ENCODE peak calls at places on chromosomes 1 and 21, in five cellular contexts. H is HFFc6, Q is neural crest cell, O is HepG2, N is A549. B is an unnamed sample.

GRCh38 chr1:183023146-183023600 is at the start of gene LAMC1:
- DNase-seq in H (peak), Q (peak), O (peak), N (peak), B (peak)

GRCh38 chr21:36396314-36396713 is 11.1 kb downstream of the CHAF1B start:
- DNase-seq in H (no peak), Q (no peak), O (no peak), N (no peak), B (no peak)

GRCh38 chr1:190578531-190578930 is 100.9 kb upstream of the BRINP3 start:
- DNase-seq in H (no peak), Q (no peak), O (no peak), N (no peak), B (no peak)

GRCh38 chr1:31099283-31100063 is 34.0 kb upstream of the PUM1 start:
- DNase-seq in H (no peak), Q (no peak), O (peak), N (peak), B (no peak)

GRCh38 chr1:48644190-48644930 is 132.3 kb downstream of the BEND5 start:
- DNase-seq in H (no peak), Q (no peak), O (no peak), N (no peak), B (no peak)

GRCh38 chr1:3068400-3069361 is at the start of gene PRDM16:
- DNase-seq in H (peak), Q (no peak), O (no peak), N (peak), B (peak)

GRCh38 chr1:20164694-20165202 is 21.1 kb upstream of the UBXN10 start:
- DNase-seq in H (no peak), Q (no peak), O (no peak), N (no peak), B (no peak)

GRCh38 chr1:154657547-154657946 is 49.6 kb upstream of the ADAR start:
- DNase-seq in H (no peak), Q (no peak), O (no peak), N (no peak), B (no peak)

GRCh38 chr1:199298825-199299224 is 660.0 kb downstream of the PTPRC start:
- DNase-seq in H (no peak), Q (no peak), O (no peak), N (no peak), B (no peak)

GRCh38 chr1:15469836-15470495 is 5.9 kb upstream of the CELA2B start:
- DNase-seq in H (no peak), Q (no peak), O (no peak), N (no peak), B (no peak)

GRCh38 chr1:192592981-192593683 is 17.6 kb downstream of the RGS1 start:
- DNase-seq in H (no peak), Q (no peak), O (no peak), N (no peak), B (no peak)

GRCh38 chr1:166814611-166815010 is 24.7 kb upstream of the POGK start:
- DNase-seq in H (peak), Q (no peak), O (no peak), N (no peak), B (no peak)

GRCh38 chr1:204725821-204726448 is 40.4 kb upstream of the LRRN2 start:
- DNase-seq in H (no peak), Q (no peak), O (peak), N (peak), B (no peak)

GRCh38 chr1:239811211-239811902 is 280.3 kb upstream of the FMN2 start:
- DNase-seq in H (no peak), Q (peak), O (no peak), N (no peak), B (no peak)

GRCh38 chr1:110053557-110054428 is 16.7 kb downstream of the ALX3 start:
- DNase-seq in H (no peak), Q (peak), O (peak), N (peak), B (peak)

GRCh38 chr1:111730706-111731105 is 8.5 kb downstream of the INKA2 start:
- DNase-seq in H (no peak), Q (no peak), O (no peak), N (no peak), B (no peak)

GRCh38 chr21:43303240-43304178 is 123.4 kb downstream of the SIK1 start:
- DNase-seq in H (no peak), Q (no peak), O (no peak), N (no peak), B (no peak)

GRCh38 chr21:21165063-21165645 is 166.9 kb downstream of the NCAM2 start:
- DNase-seq in H (peak), Q (no peak), O (no peak), N (no peak), B (no peak)

GRCh38 chr1:181150842-181151241 is 62.3 kb downstream of the IER5 start:
- DNase-seq in H (no peak), Q (no peak), O (no peak), N (no peak), B (no peak)

GRCh38 chr1:10908266-10908665 is 104.2 kb upstream of the TARDBP start:
- DNase-seq in H (no peak), Q (no peak), O (no peak), N (no peak), B (no peak)

GRCh38 chr1:71068325-71069240 is 12.3 kb downstream of the ZRANB2 start:
- DNase-seq in H (no peak), Q (no peak), O (no peak), N (no peak), B (no peak)

GRCh38 chr1:177591155-177591554 is 378.7 kb downstream of the SEC16B start:
- DNase-seq in H (no peak), Q (no peak), O (no peak), N (no peak), B (no peak)

GRCh38 chr1:13513885-13514546 is at the start of gene LRRC38:
- DNase-seq in H (no peak), Q (peak), O (no peak), N (no peak), B (no peak)

GRCh38 chr1:105909811-105910210 is 1146.7 kb upstream of the PRMT6 start:
- DNase-seq in H (no peak), Q (no peak), O (no peak), N (no peak), B (no peak)

GRCh38 chr21:44869860-44870747 is 3.4 kb downstream of the PTTG1IP start:
- DNase-seq in H (peak), Q (no peak), O (peak), N (peak), B (no peak)

GRCh38 chr1:6927626-6928025 is 142.4 kb downstream of the CAMTA1 start:
- DNase-seq in H (no peak), Q (no peak), O (no peak), N (no peak), B (no peak)

GRCh38 chr1:37267111-37267835 is 207.1 kb upstream of the ZC3H12A start:
- DNase-seq in H (no peak), Q (no peak), O (no peak), N (no peak), B (no peak)

GRCh38 chr1:150650193-150650592 is 20.8 kb upstream of the ENSA start:
- DNase-seq in H (no peak), Q (no peak), O (no peak), N (no peak), B (no peak)

GRCh38 chr1:228782662-228783414 is 47.6 kb downstream of the RHOU start:
- DNase-seq in H (no peak), Q (no peak), O (peak), N (peak), B (no peak)

GRCh38 chr1:97252925-97253324 is 531.3 kb downstream of the PTBP2 start:
- DNase-seq in H (no peak), Q (no peak), O (no peak), N (no peak), B (no peak)

GRCh38 chr1:97247196-97247595 is 525.6 kb downstream of the PTBP2 start:
- DNase-seq in H (no peak), Q (no peak), O (no peak), N (no peak), B (no peak)

GRCh38 chr1:97254731-97255463 is 533.3 kb downstream of the PTBP2 start:
- DNase-seq in H (no peak), Q (no peak), O (no peak), N (no peak), B (no peak)

DNA sequence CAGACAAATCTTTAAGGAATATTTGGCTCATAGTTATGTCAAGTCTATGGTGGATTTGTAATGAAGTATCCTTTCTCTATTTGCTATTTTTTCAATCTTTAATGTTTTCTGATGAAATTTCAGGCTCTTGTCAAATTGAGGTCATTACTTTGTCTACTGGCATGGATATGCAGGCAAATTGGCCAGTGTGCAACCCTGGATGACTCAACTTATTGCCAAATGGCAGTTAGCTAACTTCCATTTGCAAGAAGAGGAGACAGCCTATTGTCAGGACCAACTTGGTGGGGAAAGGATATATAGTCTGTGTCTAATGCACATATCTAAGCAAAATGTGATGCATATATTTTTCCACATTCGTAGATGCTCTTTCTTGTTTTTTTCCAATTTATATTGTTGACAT is 530.5 kb downstream of the PTBP2 start:
- DNase-seq in H (peak), Q (no peak), O (no peak), N (peak), B (no peak)
- TF ChIP-seq CTCF in H (no peak), Q (no peak), O (no peak), N (no peak), B (no peak)

GRCh38 chr21:40166291-40166843 is 299.1 kb downstream of the PCP4 start:
- DNase-seq in H (peak), Q (no peak), O (no peak), N (no peak), B (no peak)
- TF ChIP-seq CTCF in H (peak), Q (peak), O (no peak), N (no peak), B (no peak)

DNA sequence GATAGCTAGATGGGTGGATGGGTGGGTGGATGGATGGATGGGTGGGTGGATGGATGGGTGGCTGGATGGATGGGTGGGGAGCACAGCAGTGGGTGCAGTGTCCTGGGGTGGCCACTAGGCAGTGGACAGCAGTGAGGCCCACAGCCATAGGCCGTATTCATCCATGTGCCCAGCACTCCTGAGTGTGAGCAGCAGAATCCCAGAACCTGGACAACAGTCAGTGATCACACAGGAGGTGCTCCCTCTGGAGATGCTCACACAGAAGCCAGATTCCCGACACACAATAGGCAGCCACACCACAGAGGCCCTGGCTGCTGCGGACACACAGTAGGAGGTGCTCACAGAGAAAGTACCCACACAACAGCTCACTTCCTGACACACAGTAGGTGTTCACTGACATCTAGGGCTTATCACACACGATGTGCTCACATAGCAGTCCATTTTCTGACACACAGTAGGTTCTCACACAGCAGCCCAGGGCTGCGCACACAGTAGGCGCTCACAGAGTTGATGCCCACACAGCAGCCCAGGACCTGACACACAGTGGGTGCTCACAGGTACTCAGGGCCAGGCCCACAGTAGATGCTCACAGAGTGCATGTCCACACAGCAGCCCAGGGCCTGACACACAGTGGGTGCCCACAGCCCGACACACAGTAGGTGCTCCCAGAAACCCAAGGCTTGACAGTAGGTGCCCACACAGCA is 64.0 kb downstream of the RAP1GAP start:
- DNase-seq in H (no peak), Q (no peak), O (no peak), N (no peak), B (no peak)
- TF ChIP-seq CTCF in H (peak), Q (no peak), O (no peak), N (no peak), B (no peak)

DNA sequence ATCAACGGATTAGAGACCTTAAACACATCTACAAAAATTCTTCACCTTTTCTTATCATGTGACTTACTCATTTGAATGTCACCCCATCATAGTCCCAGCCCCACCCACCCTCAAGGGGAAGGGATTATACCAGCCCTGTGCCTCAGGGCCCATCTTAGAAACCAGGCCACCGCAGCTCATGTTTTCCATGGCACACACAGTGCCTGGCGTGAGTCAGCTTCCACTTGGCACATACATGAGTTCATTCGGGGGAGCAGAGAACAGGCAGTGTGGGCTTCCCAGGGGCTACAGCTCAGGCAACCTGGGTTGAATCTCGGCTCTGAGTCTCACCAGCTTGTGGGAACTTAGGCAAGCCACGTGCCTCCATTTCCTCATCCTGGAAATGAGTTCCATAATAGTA is 310.6 kb downstream of the NPHP4 start:
- DNase-seq in H (no peak), Q (no peak), O (no peak), N (no peak), B (no peak)
- TF ChIP-seq CTCF in H (no peak), Q (no peak), O (no peak), N (no peak), B (no peak)